ENCODE peak calls at places on chromosomes 11 and 22, in eight cellular contexts. A is T-helper 1 cell; Y is ELF-1; M is EH; X is endothelial cell; T is fibroblast of pulmonary artery; P is activated CD4-positive, alpha-beta T cell treated with anti-CD3 and anti-CD28 coated beads, Interleukin-2, amount 10 ng/mL, durations not matched to agents 7 days and 5 days; W is NCI-H1092 treated with DMSO at 0.1 percent for 48 hours. C is an unnamed sample.

GRCh38 chr11:69970785-69971535 is 107.2 kb upstream of the ANO1 start:
- DNase-seq in A (no peak), Y (no peak), M (no peak), X (no peak), T (no peak), P (no peak), W (no peak), C (no peak)

GRCh38 chr22:23012081-23012622 is 58.2 kb upstream of the GNAZ start:
- DNase-seq in A (no peak), Y (no peak), M (no peak), X (no peak), T (no peak), P (peak), W (no peak), C (no peak)

GRCh38 chr11:121928597-121929580 is 187.1 kb downstream of the BLID start:
- DNase-seq in A (no peak), Y (peak), M (no peak), X (no peak), T (no peak), P (no peak), W (no peak), C (peak)

GRCh38 chr11:35802672-35803071 is 140.1 kb downstream of the TRIM44 start:
- DNase-seq in A (no peak), Y (no peak), M (no peak), X (no peak), T (no peak), P (no peak), W (no peak), C (no peak)

GRCh38 chr11:64566915-64567882 is 23.8 kb upstream of the SLC22A12 start:
- DNase-seq in A (no peak), Y (peak), M (no peak), X (no peak), T (no peak), P (no peak), W (no peak), C (peak)

GRCh38 chr11:110092577-110093406 is at the start of gene ZC3H12C:
- DNase-seq in A (no peak), Y (peak), M (peak), X (peak), T (peak), P (peak), W (peak), C (peak)

GRCh38 chr11:69122642-69123431 is 32.9 kb upstream of the SMIM38 start:
- DNase-seq in A (peak), Y (peak), M (peak), X (peak), T (peak), P (peak), W (no peak), C (peak)

GRCh38 chr22:36386900-36387663 is 685 bp downstream of the MYH9 start:
- DNase-seq in A (no peak), Y (peak), M (peak), X (peak), T (no peak), P (peak), W (no peak), C (peak)

GRCh38 chr22:36998620-36999351 is 20.5 kb downstream of the TST start:
- DNase-seq in A (no peak), Y (no peak), M (peak), X (no peak), T (no peak), P (no peak), W (no peak), C (no peak)

GRCh38 chr11:16099501-16099900 is 256.8 kb downstream of the SOX6 start:
- DNase-seq in A (no peak), Y (no peak), M (peak), X (no peak), T (no peak), P (no peak), W (no peak), C (no peak)

GRCh38 chr11:75562836-75563484 is 907 bp downstream of the SERPINH1 start:
- DNase-seq in A (no peak), Y (peak), M (peak), X (peak), T (peak), P (no peak), W (no peak), C (peak)

GRCh38 chr11:68038226-68038717 is 553 bp upstream of the TCIRG1 start:
- DNase-seq in A (no peak), Y (peak), M (no peak), X (no peak), T (no peak), P (no peak), W (no peak), C (peak)

GRCh38 chr11:78759067-78759466 is 184.4 kb upstream of the NARS2 start:
- DNase-seq in A (no peak), Y (no peak), M (no peak), X (no peak), T (no peak), P (no peak), W (peak), C (peak)

GRCh38 chr11:127491589-127491988 is 491.0 kb upstream of the KIRREL3 start:
- DNase-seq in A (no peak), Y (no peak), M (no peak), X (no peak), T (no peak), P (no peak), W (no peak), C (no peak)

GRCh38 chr11:28756977-28757376 is 648.8 kb downstream of the METTL15 start:
- DNase-seq in A (no peak), Y (no peak), M (peak), X (no peak), T (peak), P (no peak), W (no peak), C (no peak)

GRCh38 chr11:9180784-9181183 is 84.4 kb downstream of the DENND5A start:
- DNase-seq in A (no peak), Y (peak), M (peak), X (no peak), T (peak), P (no peak), W (no peak), C (no peak)

GRCh38 chr11:7688238-7688826 is 15.0 kb upstream of the CYB5R2 start:
- DNase-seq in A (no peak), Y (peak), M (peak), X (peak), T (peak), P (peak), W (peak), C (no peak)

GRCh38 chr11:86923993-86924766 is 31.0 kb downstream of the FZD4 start:
- DNase-seq in A (no peak), Y (peak), M (peak), X (peak), T (peak), P (no peak), W (no peak), C (peak)

GRCh38 chr11:65718964-65719492 is 1.6 kb downstream of the RNASEH2C start:
- DNase-seq in A (no peak), Y (no peak), M (peak), X (no peak), T (peak), P (no peak), W (no peak), C (no peak)

GRCh38 chr11:131908316-131908715 is 537.9 kb downstream of the NTM start:
- DNase-seq in A (no peak), Y (no peak), M (no peak), X (no peak), T (no peak), P (no peak), W (no peak), C (no peak)

GRCh38 chr11:111941963-111942362 is 4.8 kb downstream of the DIXDC1 start:
- DNase-seq in A (no peak), Y (no peak), M (no peak), X (no peak), T (no peak), P (no peak), W (peak), C (peak)

GRCh38 chr11:125192194-125192593 is 27.6 kb downstream of the PKNOX2 start:
- DNase-seq in A (no peak), Y (peak), M (no peak), X (peak), T (peak), P (no peak), W (no peak), C (no peak)

GRCh38 chr11:28798286-28798685 is 690.1 kb downstream of the METTL15 start:
- DNase-seq in A (no peak), Y (no peak), M (no peak), X (no peak), T (no peak), P (no peak), W (no peak), C (no peak)

GRCh38 chr11:94656968-94657367 is 89.8 kb downstream of the PIWIL4 start:
- DNase-seq in A (no peak), Y (no peak), M (peak), X (no peak), T (no peak), P (no peak), W (no peak), C (no peak)

GRCh38 chr11:66559141-66559861 is 9.1 kb downstream of the CTSF start:
- DNase-seq in A (no peak), Y (no peak), M (peak), X (no peak), T (peak), P (no peak), W (no peak), C (no peak)

GRCh38 chr11:78083036-78083435 is 3.4 kb upstream of the NDUFC2 start:
- DNase-seq in A (no peak), Y (no peak), M (no peak), X (no peak), T (no peak), P (no peak), W (no peak), C (no peak)

GRCh38 chr11:18375941-18376340 is 18.4 kb upstream of the LDHA start:
- DNase-seq in A (no peak), Y (no peak), M (no peak), X (no peak), T (no peak), P (no peak), W (no peak), C (no peak)

GRCh38 chr11:61833478-61833877 is 5.4 kb downstream of the FADS2 start:
- DNase-seq in A (no peak), Y (no peak), M (no peak), X (no peak), T (no peak), P (peak), W (no peak), C (no peak)

GRCh38 chr22:29815580-29815979 is 22.5 kb downstream of the ASCC2 start:
- DNase-seq in A (no peak), Y (no peak), M (no peak), X (no peak), T (no peak), P (no peak), W (no peak), C (no peak)

GRCh38 chr11:71135112-71135511 is 117.3 kb downstream of the SHANK2 start:
- DNase-seq in A (no peak), Y (no peak), M (no peak), X (no peak), T (no peak), P (no peak), W (no peak), C (no peak)

GRCh38 chr11:617248-617911 is 1.6 kb upstream of the IRF7 start:
- DNase-seq in A (no peak), Y (no peak), M (no peak), X (no peak), T (no peak), P (no peak), W (no peak), C (no peak)